ENCODE peak calls at places on chromosomes 6 and 20, in ten cellular contexts. X, N, R, E, Z, B, V, Q, C and M are unnamed samples. For H3K27me3, the result is how much of the 10 kb centered on the place peaks cover.

GRCh38 chr6:37882724-37883413 is 63.3 kb downstream of the ZFAND3 start:
- DNase-seq in R (no peak), Q (peak), N (no peak), Z (no peak), C (no peak), E (peak), X (peak), B (no peak), V (no peak), M (no peak)

GRCh38 chr20:2767768-2768631 is 32.4 kb downstream of the CPXM1 start:
- DNase-seq in V (no peak), Q (peak), R (peak), B (no peak), C (no peak), Z (no peak), X (no peak), E (peak), N (peak), M (no peak)

GRCh38 chr20:49785851-49786174 is 26.8 kb upstream of the SLC9A8 start:
- DNase-seq in E (no peak), B (no peak), X (no peak), C (no peak), N (no peak), R (no peak), Q (no peak), V (no peak), Z (no peak), M (no peak)

GRCh38 chr20:57620274-57620990 is at the start of gene ZBP1:
- DNase-seq in V (no peak), B (no peak), N (peak), Z (no peak), R (peak), X (no peak), Q (no peak), C (peak), E (no peak), M (no peak)

GRCh38 chr6:168384045-168385038 is 56.6 kb upstream of the SMOC2 start:
- DNase-seq in C (no peak), Q (no peak), X (no peak), R (no peak), E (peak), B (no peak), Z (no peak), N (no peak), V (no peak), M (no peak)

GRCh38 chr6:14058735-14059134 is 58.8 kb upstream of the CD83 start:
- DNase-seq in Z (no peak), N (no peak), X (no peak), B (no peak), E (no peak), C (no peak), Q (no peak), V (no peak), R (no peak), M (no peak)

GRCh38 chr6:89351632-89352328 is 742 bp downstream of the UBE2J1 start:
- DNase-seq in E (no peak), B (no peak), Z (no peak), R (no peak), Q (no peak), C (no peak), X (peak), V (no peak), N (no peak), M (no peak)

GRCh38 chr6:2858678-2859324 is 17.1 kb upstream of the SERPINB1 start:
- DNase-seq in B (no peak), Q (no peak), E (peak), C (peak), Z (no peak), X (no peak), V (no peak), N (no peak), R (no peak), M (no peak)

DNA sequence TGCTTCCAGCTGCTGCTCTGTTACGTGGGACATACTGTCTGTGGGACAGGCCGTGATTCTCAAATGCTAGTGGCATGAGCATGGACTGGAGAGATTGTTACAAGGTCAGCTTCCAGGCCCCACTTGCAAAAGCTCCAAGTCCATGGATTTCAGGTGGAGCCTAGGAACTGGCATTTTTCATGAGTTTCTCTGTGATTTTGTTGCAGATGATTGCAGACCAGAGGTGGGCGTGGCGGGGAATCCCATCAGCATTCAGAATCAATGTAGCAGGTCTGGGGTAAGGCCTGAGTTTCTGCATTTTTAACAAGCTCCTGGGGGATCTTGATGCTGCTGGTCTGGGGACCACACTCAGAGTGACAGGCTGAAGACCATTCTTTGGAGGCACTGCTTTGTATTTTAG is 2.4 kb upstream of the CDH4 start:
- DNase-seq in Q (no peak), X (no peak), B (no peak), V (no peak), R (no peak), E (no peak), N (no peak), C (no peak), Z (no peak), M (no peak)
- H3K27me3 ChIP-seq in Q (half or more), X (half or more), B (under half), V (under half), R (half or more), E (half or more), N (under half), C (under half), Z (half or more), M (under half)

GRCh38 chr20:61776491-61776890 is 289.2 kb downstream of the TAF4 start:
- DNase-seq in C (no peak), E (no peak), X (no peak), N (no peak), Z (no peak), B (no peak), Q (no peak), R (peak), V (no peak), M (no peak)
- H3K27me3 ChIP-seq in C (under half), E (under half), X (under half), N (under half), Z (half or more), B (under half), Q (under half), R (under half), V (under half), M (under half)

DNA sequence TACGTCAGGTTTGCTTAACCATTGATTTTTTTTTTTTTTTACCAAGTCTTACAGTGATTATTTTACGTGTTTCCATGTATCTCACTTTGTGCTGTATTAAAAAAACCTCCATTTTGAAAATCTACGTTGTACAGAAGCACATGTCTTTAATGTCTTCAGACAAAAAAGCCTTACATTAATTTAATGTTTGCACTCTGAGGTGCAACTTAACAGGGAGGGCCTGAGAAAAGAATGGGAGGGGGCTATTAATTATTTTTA is 8.4 kb downstream of the LOC128125822 start:
- DNase-seq in B (no peak), E (no peak), X (no peak), R (no peak), V (no peak), Q (no peak), C (no peak), Z (no peak), N (no peak), M (no peak)
- H3K27me3 ChIP-seq in B (under half), E (under half), X (under half), R (under half), V (under half), Q (under half), C (under half), Z (under half), N (under half), M (under half)

GRCh38 chr6:77467038-77467437 is 3.7 kb upstream of the HTR1B start:
- DNase-seq in N (no peak), C (no peak), V (no peak), B (no peak), E (peak), Z (no peak), R (no peak), Q (peak), X (peak), M (no peak)
- H3K27me3 ChIP-seq in N (under half), C (under half), V (half or more), B (under half), E (half or more), Z (under half), R (under half), Q (under half), X (under half), M (under half)

DNA sequence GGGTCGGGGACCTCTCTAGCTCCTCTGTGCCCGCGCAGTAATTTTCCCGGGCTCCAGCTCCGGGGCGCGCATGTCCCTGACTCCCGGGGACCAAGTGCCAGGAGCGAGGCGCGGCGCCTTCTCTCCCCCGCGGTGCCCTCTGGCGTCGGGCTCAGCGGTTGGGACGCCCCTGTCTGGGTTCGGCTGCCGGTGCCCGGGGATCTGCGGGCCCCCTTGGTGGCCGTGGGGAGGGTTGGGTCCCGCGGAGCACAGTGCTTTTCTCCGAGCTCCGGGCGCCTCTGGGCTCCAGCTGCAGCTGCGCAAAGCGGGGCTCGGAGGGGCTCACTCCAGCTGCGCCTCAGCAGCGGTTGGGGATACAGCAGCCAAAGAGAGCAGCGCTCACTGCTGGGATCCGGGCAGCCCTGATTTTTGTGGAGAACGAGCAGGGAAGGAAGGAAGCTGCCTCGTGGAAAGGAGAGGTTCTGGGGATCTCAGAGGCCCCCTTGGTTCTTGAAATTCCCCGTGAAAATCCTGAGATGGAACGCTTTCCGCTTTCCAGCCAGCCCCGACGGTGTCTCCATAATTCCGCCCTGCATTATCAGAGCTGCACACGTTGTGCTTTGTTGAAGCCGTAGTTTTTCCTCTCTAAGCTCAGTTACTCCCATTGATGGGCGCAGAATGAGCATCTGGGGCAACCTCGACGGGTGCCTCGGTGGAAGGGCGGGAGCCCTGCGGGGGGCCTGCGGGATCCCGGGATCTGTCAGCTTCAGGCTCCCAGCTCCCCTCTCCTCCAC is 863 bp downstream of the PPP1R14C start:
- DNase-seq in Z (peak), V (peak), R (peak), B (no peak), N (no peak), X (no peak), C (no peak), E (no peak), Q (no peak), M (no peak)
- H3K27me3 ChIP-seq in Z (half or more), V (under half), R (under half), B (under half), N (under half), X (half or more), C (under half), E (under half), Q (half or more), M (under half)

GRCh38 chr6:26271640-26272090 is 93.3 kb upstream of the BTN3A2 start:
- DNase-seq in Z (no peak), V (no peak), Q (no peak), E (no peak), B (no peak), C (no peak), R (no peak), X (no peak), N (no peak), M (no peak)
- H3K27me3 ChIP-seq in Z (under half), V (under half), Q (under half), E (under half), B (under half), C (under half), R (half or more), X (under half), N (under half), M (under half)

DNA sequence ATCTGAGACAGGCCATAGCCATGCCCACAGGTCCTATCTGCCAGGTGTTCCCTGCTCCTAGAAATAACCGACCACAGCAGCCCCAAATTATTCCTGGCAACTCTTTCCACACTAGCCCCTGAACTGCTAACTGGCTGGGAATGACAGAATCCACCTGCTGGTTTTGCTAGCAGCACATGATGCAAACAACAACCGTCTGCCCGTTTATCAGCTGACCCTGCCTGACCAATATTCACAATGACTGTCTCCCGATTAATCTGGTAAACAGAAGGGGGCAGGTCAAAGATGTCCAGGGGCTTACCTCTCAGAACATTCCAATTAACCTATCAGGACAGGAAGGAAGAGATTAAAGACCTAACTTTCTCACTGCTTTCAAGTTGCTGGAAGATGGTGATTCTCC is 101.5 kb downstream of the NRSN1 start:
- DNase-seq in Z (peak), V (no peak), R (no peak), B (no peak), E (peak), N (no peak), X (no peak), C (no peak), Q (no peak), M (no peak)
- H3K27me3 ChIP-seq in Z (under half), V (under half), R (under half), B (under half), E (under half), N (under half), X (under half), C (under half), Q (under half), M (under half)

DNA sequence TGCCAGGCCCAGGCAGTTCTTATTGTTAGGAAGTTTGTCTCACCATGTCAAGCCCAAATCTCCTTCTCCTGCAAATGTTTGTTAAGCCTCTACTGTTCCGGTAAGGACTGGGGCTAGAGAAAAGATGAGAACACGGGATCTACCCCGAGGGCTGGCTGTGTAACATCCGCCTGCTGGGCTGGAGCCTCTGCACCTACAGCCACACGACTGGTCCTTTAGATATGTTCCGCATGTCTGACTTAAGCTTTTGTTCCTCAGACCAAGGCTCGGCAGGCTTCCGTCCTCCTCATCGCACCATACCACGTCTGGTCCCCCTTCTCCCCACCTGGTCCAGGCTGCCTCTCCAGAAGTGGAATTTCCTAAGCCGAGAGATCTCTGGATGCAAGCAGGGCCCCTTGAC is 2.6 kb downstream of the GHRH start:
- DNase-seq in B (no peak), Q (no peak), E (no peak), N (no peak), C (no peak), Z (no peak), X (no peak), V (no peak), R (no peak), M (no peak)
- H3K27me3 ChIP-seq in B (under half), Q (half or more), E (under half), N (under half), C (under half), Z (under half), X (under half), V (under half), R (under half), M (under half)

GRCh38 chr20:62640870-62641748 is 1.2 kb upstream of the SLCO4A1 start:
- DNase-seq in C (no peak), Z (no peak), Q (no peak), E (no peak), N (no peak), B (no peak), X (no peak), R (no peak), V (no peak), M (no peak)
- H3K27me3 ChIP-seq in C (under half), Z (under half), Q (half or more), E (half or more), N (under half), B (under half), X (under half), R (under half), V (half or more), M (under half)

GRCh38 chr6:106099235-106099537 is 13.1 kb downstream of the PRDM1 start:
- DNase-seq in E (peak), X (no peak), R (no peak), N (no peak), B (no peak), Z (no peak), C (no peak), V (no peak), Q (no peak), M (no peak)
- H3K27me3 ChIP-seq in E (under half), X (under half), R (under half), N (under half), B (under half), Z (under half), C (under half), V (under half), Q (under half), M (under half)